ENCODE peak calls at places on chromosomes 12 and 14, in six cellular contexts. X is SHP77; G is GM06990; F is heart right ventricle; H is stimulated activated CD8-positive, alpha-beta memory T cell treated with anti-CD3 and anti-CD28 coated beads, Interleukin-15, amount 100 ng/mL, for 24 hours; L is body of pancreas. I is an unnamed sample.

GRCh38 chr12:41919526-41920305 is 225.0 kb downstream of the GXYLT1 start:
- DNase-seq in X (peak; percentile 46), G (no peak), F (no peak), H (no peak), L (no peak), I (no peak)

GRCh38 chr12:77299910-77300772 is 234.8 kb upstream of the E2F7 start:
- DNase-seq in X (no peak), G (no peak), F (no peak), H (no peak), L (no peak), I (no peak)

GRCh38 chr14:105980224-105980623 is 453.8 kb downstream of the TMEM121 start:
- DNase-seq in X (no peak), G (no peak), F (no peak), H (no peak), L (no peak), I (no peak)

GRCh38 chr14:92958373-92959188 is 35.6 kb downstream of the CHGA start:
- DNase-seq in X (no peak), G (no peak), F (no peak), H (no peak), L (no peak), I (no peak)

GRCh38 chr12:117261267-117261666 is 71.0 kb upstream of the FBXO21 start:
- DNase-seq in X (no peak), G (no peak), F (no peak), H (no peak), L (no peak), I (no peak)

GRCh38 chr14:41925409-41925808 is 318.7 kb downstream of the LRFN5 start:
- DNase-seq in X (no peak), G (no peak), F (no peak), H (no peak), L (peak; percentile 5), I (no peak)

GRCh38 chr14:88189040-88189839 is 133.8 kb downstream of the KCNK10 start:
- DNase-seq in X (peak; percentile 79), G (no peak), F (peak; percentile 78), H (no peak), L (peak; percentile 94), I (peak; percentile 88)

GRCh38 chr12:14833952-14834351 is 9.4 kb downstream of the ART4 start:
- DNase-seq in X (no peak), G (no peak), F (no peak), H (no peak), L (no peak), I (no peak)

GRCh38 chr12:42862055-42862454 is 272.5 kb upstream of the PRICKLE1 start:
- DNase-seq in X (no peak), G (no peak), F (no peak), H (no peak), L (no peak), I (no peak)

GRCh38 chr14:75610839-75611238 is 32.4 kb downstream of the FLVCR2 start:
- DNase-seq in X (no peak), G (no peak), F (no peak), H (no peak), L (no peak), I (no peak)

GRCh38 chr12:92759634-92760268 is 57.0 kb downstream of the PLEKHG7 start:
- DNase-seq in X (no peak), G (no peak), F (no peak), H (no peak), L (no peak), I (no peak)

GRCh38 chr14:51884086-51884927 is 23.9 kb downstream of the GNG2 start:
- DNase-seq in X (no peak), G (no peak), F (peak; percentile 22), H (no peak), L (no peak), I (no peak)

GRCh38 chr12:98440165-98440581 is 75.2 kb upstream of the TMPO start:
- DNase-seq in X (no peak), G (no peak), F (peak; percentile 85), H (no peak), L (peak; percentile 89), I (peak; percentile 35)

GRCh38 chr12:69821441-69822204 is 3.4 kb upstream of the MYRFL start:
- DNase-seq in X (peak; percentile 13), G (no peak), F (no peak), H (no peak), L (no peak), I (no peak)

GRCh38 chr12:78101946-78102635 is 271.4 kb downstream of the NAV3 start:
- DNase-seq in X (peak; percentile 50), G (no peak), F (no peak), H (no peak), L (no peak), I (no peak)

GRCh38 chr14:30527196-30527595 is 31.8 kb upstream of the G2E3 start:
- DNase-seq in X (no peak), G (no peak), F (no peak), H (no peak), L (no peak), I (no peak)

GRCh38 chr12:4001869-4002268 is 128.7 kb upstream of the PARP11 start:
- DNase-seq in X (no peak), G (no peak), F (no peak), H (no peak), L (no peak), I (no peak)

GRCh38 chr12:9648701-9649531 is 20.6 kb upstream of the CLEC2D start:
- DNase-seq in X (no peak), G (no peak), F (no peak), H (no peak), L (no peak), I (no peak)

GRCh38 chr14:92931681-92932447 is 8.9 kb downstream of the CHGA start:
- DNase-seq in X (no peak), G (no peak), F (no peak), H (no peak), L (no peak), I (no peak)

GRCh38 chr12:124456652-124457152 is 110.7 kb downstream of the NCOR2 start:
- DNase-seq in X (no peak), G (peak; percentile 81), F (peak; percentile 44), H (no peak), L (no peak), I (no peak)

GRCh38 chr14:24943024-24943423 is 106.9 kb downstream of the STXBP6 start:
- DNase-seq in X (no peak), G (no peak), F (no peak), H (no peak), L (peak; percentile 28), I (no peak)

GRCh38 chr12:51441583-51441982 is 17.0 kb downstream of the SLC4A8 start:
- DNase-seq in X (no peak), G (no peak), F (no peak), H (no peak), L (no peak), I (no peak)